ENCODE peak calls at places on chromosome 7, in ten cellular contexts. One of them, this sample, is unnamed.

GRCh38 chr7:129807863-129808262 is 144.9 kb downstream of the UBE2H start:
- DNase-seq in cardiac fibroblast: no peak
- DNase-seq in DND-41: no peak
- DNase-seq in AG04450: no peak
- DNase-seq in breast epithelium: no peak
- DNase-seq in skeletal muscle cell: no peak
- DNase-seq in neural progenitor cell: no peak
- DNase-seq in brain microvascular endothelial cell: no peak
- DNase-seq in fibroblast of pulmonary artery: no peak
- DNase-seq in fibroblast of the aortic adventitia: no peak
- DNase-seq in this sample: no peak

GRCh38 chr7:84102213-84102612 is 92.4 kb downstream of the SEMA3A start:
- DNase-seq in neural progenitor cell: no peak
- DNase-seq in fibroblast of pulmonary artery: peak
- DNase-seq in DND-41: no peak
- DNase-seq in fibroblast of the aortic adventitia: peak
- DNase-seq in AG04450: no peak
- DNase-seq in breast epithelium: no peak
- DNase-seq in skeletal muscle cell: no peak
- DNase-seq in brain microvascular endothelial cell: no peak
- DNase-seq in cardiac fibroblast: peak
- DNase-seq in this sample: no peak

GRCh38 chr7:128200376-128200775 is 40.7 kb upstream of the LEP start:
- DNase-seq in breast epithelium: no peak
- DNase-seq in DND-41: no peak
- DNase-seq in brain microvascular endothelial cell: no peak
- DNase-seq in fibroblast of pulmonary artery: no peak
- DNase-seq in skeletal muscle cell: no peak
- DNase-seq in fibroblast of the aortic adventitia: no peak
- DNase-seq in AG04450: no peak
- DNase-seq in cardiac fibroblast: no peak
- DNase-seq in neural progenitor cell: no peak
- DNase-seq in this sample: no peak

GRCh38 chr7:93202594-93203273 is 23.5 kb downstream of the HEPACAM2 start:
- DNase-seq in breast epithelium: no peak
- DNase-seq in fibroblast of the aortic adventitia: no peak
- DNase-seq in DND-41: no peak
- DNase-seq in neural progenitor cell: no peak
- DNase-seq in fibroblast of pulmonary artery: no peak
- DNase-seq in brain microvascular endothelial cell: no peak
- DNase-seq in AG04450: no peak
- DNase-seq in cardiac fibroblast: no peak
- DNase-seq in skeletal muscle cell: no peak
- DNase-seq in this sample: no peak

GRCh38 chr7:5523052-5523711 is 99.5 kb upstream of the TNRC18 start:
- DNase-seq in neural progenitor cell: peak
- DNase-seq in cardiac fibroblast: peak
- DNase-seq in fibroblast of the aortic adventitia: peak
- DNase-seq in breast epithelium: no peak
- DNase-seq in fibroblast of pulmonary artery: peak
- DNase-seq in skeletal muscle cell: no peak
- DNase-seq in brain microvascular endothelial cell: no peak
- DNase-seq in AG04450: no peak
- DNase-seq in DND-41: peak
- DNase-seq in this sample: no peak

GRCh38 chr7:46356365-46356764 is 435.3 kb upstream of the IGFBP3 start:
- DNase-seq in DND-41: no peak
- DNase-seq in breast epithelium: no peak
- DNase-seq in neural progenitor cell: no peak
- DNase-seq in fibroblast of the aortic adventitia: no peak
- DNase-seq in skeletal muscle cell: peak
- DNase-seq in cardiac fibroblast: no peak
- DNase-seq in AG04450: no peak
- DNase-seq in brain microvascular endothelial cell: no peak
- DNase-seq in fibroblast of pulmonary artery: no peak
- DNase-seq in this sample: no peak

GRCh38 chr7:2230226-2230625 is 2.5 kb downstream of the MAD1L1 start:
- DNase-seq in breast epithelium: no peak
- DNase-seq in skeletal muscle cell: no peak
- DNase-seq in neural progenitor cell: no peak
- DNase-seq in DND-41: no peak
- DNase-seq in fibroblast of the aortic adventitia: no peak
- DNase-seq in brain microvascular endothelial cell: no peak
- DNase-seq in AG04450: no peak
- DNase-seq in cardiac fibroblast: no peak
- DNase-seq in fibroblast of pulmonary artery: no peak
- DNase-seq in this sample: no peak

GRCh38 chr7:1357601-1358271 is 101.5 kb downstream of the MICALL2 start:
- DNase-seq in neural progenitor cell: no peak
- DNase-seq in breast epithelium: no peak
- DNase-seq in fibroblast of pulmonary artery: peak
- DNase-seq in DND-41: peak
- DNase-seq in skeletal muscle cell: no peak
- DNase-seq in fibroblast of the aortic adventitia: no peak
- DNase-seq in brain microvascular endothelial cell: no peak
- DNase-seq in AG04450: no peak
- DNase-seq in cardiac fibroblast: no peak
- DNase-seq in this sample: no peak

DNA sequence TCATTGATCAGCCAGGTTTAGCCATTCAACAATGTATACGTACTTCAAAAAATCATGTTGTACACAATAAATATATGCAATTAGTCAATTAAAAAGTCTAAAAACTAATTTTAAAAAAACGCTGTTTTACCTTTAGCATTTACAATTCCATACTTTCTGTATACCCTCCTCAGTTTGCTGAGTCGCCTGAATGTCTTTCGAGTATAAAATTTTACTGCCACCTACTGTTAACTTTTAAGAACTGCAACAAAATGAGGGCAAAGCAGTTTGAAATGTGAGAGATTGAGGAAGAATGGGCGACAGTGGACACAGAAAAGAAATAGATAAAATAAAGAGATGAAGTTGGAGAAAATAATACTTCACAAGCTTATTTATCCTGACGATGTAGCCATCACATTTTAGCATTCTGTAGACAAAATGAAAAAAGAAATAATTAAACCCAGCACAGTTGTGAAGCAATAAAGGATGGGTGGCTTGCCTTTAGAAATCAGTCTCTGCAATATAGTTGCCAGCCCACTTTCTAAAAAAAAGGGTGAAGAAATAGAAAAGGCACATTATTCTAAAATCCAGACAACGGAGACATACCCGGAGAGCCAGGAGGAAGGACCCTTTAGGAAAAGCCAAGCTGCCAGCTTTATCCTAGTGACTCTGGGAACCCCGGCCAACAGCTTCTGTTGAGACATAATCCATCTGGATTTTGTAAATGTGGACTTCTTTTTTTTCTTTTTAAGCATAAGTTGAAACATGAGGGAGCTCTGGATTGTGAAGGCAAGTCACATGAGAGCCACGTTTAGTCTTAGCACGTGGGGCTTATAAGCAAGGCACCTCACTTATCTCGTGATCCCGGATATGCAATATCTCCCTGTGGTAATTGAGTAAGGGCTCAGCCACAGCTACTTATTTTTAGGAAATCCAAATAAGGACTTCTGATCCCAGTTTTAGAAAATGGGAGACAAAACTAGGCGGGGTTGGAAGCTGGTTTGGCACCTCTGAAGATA is 110.9 kb upstream of the PTN start:
- DNase-seq in breast epithelium: peak
- DNase-seq in neural progenitor cell: peak
- DNase-seq in cardiac fibroblast: peak
- DNase-seq in DND-41: no peak
- DNase-seq in AG04450: peak
- DNase-seq in brain microvascular endothelial cell: peak
- DNase-seq in fibroblast of pulmonary artery: peak
- DNase-seq in fibroblast of the aortic adventitia: peak
- DNase-seq in skeletal muscle cell: no peak
- DNase-seq in this sample: no peak
- H3K4me3 ChIP-seq in breast epithelium: no peak
- H3K4me3 ChIP-seq in neural progenitor cell: no peak
- H3K4me3 ChIP-seq in cardiac fibroblast: no peak
- H3K4me3 ChIP-seq in DND-41: no peak
- H3K4me3 ChIP-seq in AG04450: peak
- H3K4me3 ChIP-seq in brain microvascular endothelial cell: no peak
- H3K4me3 ChIP-seq in fibroblast of pulmonary artery: peak
- H3K4me3 ChIP-seq in fibroblast of the aortic adventitia: peak
- H3K4me3 ChIP-seq in skeletal muscle cell: no peak
- H3K4me3 ChIP-seq in this sample: no peak

GRCh38 chr7:76074972-76075370 is 27.1 kb downstream of the MDH2 start:
- DNase-seq in neural progenitor cell: no peak
- DNase-seq in breast epithelium: no peak
- DNase-seq in AG04450: no peak
- DNase-seq in fibroblast of the aortic adventitia: peak
- DNase-seq in cardiac fibroblast: peak
- DNase-seq in DND-41: no peak
- DNase-seq in brain microvascular endothelial cell: no peak
- DNase-seq in skeletal muscle cell: no peak
- DNase-seq in fibroblast of pulmonary artery: peak
- DNase-seq in this sample: no peak

GRCh38 chr7:76071316-76072242 is 23.7 kb downstream of the MDH2 start:
- DNase-seq in skeletal muscle cell: no peak
- DNase-seq in DND-41: no peak
- DNase-seq in neural progenitor cell: peak
- DNase-seq in fibroblast of pulmonary artery: peak
- DNase-seq in cardiac fibroblast: no peak
- DNase-seq in breast epithelium: no peak
- DNase-seq in brain microvascular endothelial cell: no peak
- DNase-seq in AG04450: no peak
- DNase-seq in fibroblast of the aortic adventitia: peak
- DNase-seq in this sample: no peak

GRCh38 chr7:76073335-76073990 is 25.6 kb downstream of the MDH2 start:
- DNase-seq in AG04450: no peak
- DNase-seq in brain microvascular endothelial cell: no peak
- DNase-seq in neural progenitor cell: peak
- DNase-seq in cardiac fibroblast: no peak
- DNase-seq in DND-41: no peak
- DNase-seq in breast epithelium: no peak
- DNase-seq in skeletal muscle cell: no peak
- DNase-seq in fibroblast of pulmonary artery: no peak
- DNase-seq in fibroblast of the aortic adventitia: no peak
- DNase-seq in this sample: no peak

GRCh38 chr7:76074306-76074971 is 26.5 kb downstream of the MDH2 start:
- DNase-seq in breast epithelium: no peak
- DNase-seq in fibroblast of the aortic adventitia: no peak
- DNase-seq in skeletal muscle cell: no peak
- DNase-seq in fibroblast of pulmonary artery: no peak
- DNase-seq in cardiac fibroblast: no peak
- DNase-seq in brain microvascular endothelial cell: no peak
- DNase-seq in neural progenitor cell: no peak
- DNase-seq in AG04450: no peak
- DNase-seq in DND-41: no peak
- DNase-seq in this sample: no peak

DNA sequence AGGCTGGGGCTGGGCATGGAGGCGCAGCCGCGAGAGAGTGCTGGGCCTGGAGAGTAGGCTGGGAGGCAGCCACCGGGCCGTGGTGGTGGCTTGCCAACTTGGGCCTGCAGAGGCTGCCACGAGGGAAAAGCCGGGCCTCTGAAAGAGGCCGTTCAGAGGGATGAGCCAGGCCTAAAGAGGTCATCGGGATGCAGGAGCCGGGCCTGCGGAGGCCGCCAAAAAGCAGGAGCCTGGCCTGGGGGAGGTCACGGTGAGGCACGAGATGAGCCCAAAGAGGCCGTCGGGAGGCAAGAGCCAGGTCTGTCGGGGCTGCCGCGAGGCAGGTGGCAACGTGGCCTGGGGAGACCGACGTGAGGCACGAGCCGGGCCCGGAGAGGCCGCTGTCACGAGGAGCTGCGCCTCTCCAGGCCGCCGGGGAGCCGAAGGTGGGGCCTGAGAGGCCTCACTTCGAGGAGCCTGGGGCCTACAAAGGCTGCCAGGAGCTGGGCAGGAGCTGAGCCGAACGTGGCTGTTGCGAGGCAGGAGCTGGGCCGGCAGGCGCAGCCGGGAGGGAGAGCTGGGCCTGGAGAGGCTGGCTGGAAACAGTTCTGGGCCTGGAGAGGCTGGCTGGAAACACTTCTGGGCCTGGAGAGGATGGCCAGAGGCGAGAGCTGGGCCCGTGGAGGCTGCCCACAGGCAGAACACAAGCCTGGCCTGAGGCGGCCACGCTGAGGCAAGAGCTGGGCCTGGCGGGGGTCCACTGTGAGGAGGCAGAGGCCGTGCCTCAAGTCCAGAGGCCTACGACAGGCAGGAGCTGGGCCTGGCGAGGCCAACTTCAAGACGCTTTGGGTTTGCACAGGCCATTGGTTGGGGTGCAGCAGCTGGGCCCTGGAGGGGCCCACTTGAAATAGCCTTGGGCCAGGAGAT is 24.6 kb downstream of the MDH2 start:
- DNase-seq in cardiac fibroblast: no peak
- DNase-seq in neural progenitor cell: no peak
- DNase-seq in AG04450: no peak
- DNase-seq in skeletal muscle cell: no peak
- DNase-seq in fibroblast of the aortic adventitia: no peak
- DNase-seq in fibroblast of pulmonary artery: no peak
- DNase-seq in breast epithelium: no peak
- DNase-seq in brain microvascular endothelial cell: no peak
- DNase-seq in DND-41: no peak
- DNase-seq in this sample: no peak
- H3K4me3 ChIP-seq in cardiac fibroblast: no peak
- H3K4me3 ChIP-seq in neural progenitor cell: no peak
- H3K4me3 ChIP-seq in AG04450: no peak
- H3K4me3 ChIP-seq in skeletal muscle cell: no peak
- H3K4me3 ChIP-seq in fibroblast of the aortic adventitia: no peak
- H3K4me3 ChIP-seq in fibroblast of pulmonary artery: no peak
- H3K4me3 ChIP-seq in breast epithelium: no peak
- H3K4me3 ChIP-seq in brain microvascular endothelial cell: no peak
- H3K4me3 ChIP-seq in DND-41: no peak
- H3K4me3 ChIP-seq in this sample: no peak

GRCh38 chr7:148563583-148564274 is 26.8 kb upstream of the C7orf33 start:
- DNase-seq in breast epithelium: no peak
- DNase-seq in neural progenitor cell: no peak
- DNase-seq in fibroblast of the aortic adventitia: no peak
- DNase-seq in DND-41: no peak
- DNase-seq in brain microvascular endothelial cell: no peak
- DNase-seq in cardiac fibroblast: no peak
- DNase-seq in skeletal muscle cell: no peak
- DNase-seq in AG04450: no peak
- DNase-seq in fibroblast of pulmonary artery: no peak
- DNase-seq in this sample: no peak
- H3K4me3 ChIP-seq in breast epithelium: no peak
- H3K4me3 ChIP-seq in neural progenitor cell: no peak
- H3K4me3 ChIP-seq in fibroblast of the aortic adventitia: no peak
- H3K4me3 ChIP-seq in DND-41: no peak
- H3K4me3 ChIP-seq in brain microvascular endothelial cell: no peak
- H3K4me3 ChIP-seq in cardiac fibroblast: no peak
- H3K4me3 ChIP-seq in skeletal muscle cell: no peak
- H3K4me3 ChIP-seq in AG04450: no peak
- H3K4me3 ChIP-seq in fibroblast of pulmonary artery: no peak
- H3K4me3 ChIP-seq in this sample: no peak

GRCh38 chr7:47379629-47380324 is 202.1 kb downstream of the TNS3 start:
- DNase-seq in fibroblast of pulmonary artery: peak
- DNase-seq in brain microvascular endothelial cell: peak
- DNase-seq in breast epithelium: peak
- DNase-seq in cardiac fibroblast: peak
- DNase-seq in skeletal muscle cell: no peak
- DNase-seq in DND-41: no peak
- DNase-seq in neural progenitor cell: peak
- DNase-seq in AG04450: peak
- DNase-seq in fibroblast of the aortic adventitia: peak
- DNase-seq in this sample: no peak

GRCh38 chr7:47382200-47382599 is 199.7 kb downstream of the TNS3 start:
- DNase-seq in fibroblast of pulmonary artery: no peak
- DNase-seq in AG04450: no peak
- DNase-seq in cardiac fibroblast: no peak
- DNase-seq in brain microvascular endothelial cell: no peak
- DNase-seq in breast epithelium: no peak
- DNase-seq in fibroblast of the aortic adventitia: no peak
- DNase-seq in skeletal muscle cell: no peak
- DNase-seq in DND-41: no peak
- DNase-seq in neural progenitor cell: no peak
- DNase-seq in this sample: no peak

GRCh38 chr7:47381132-47381495 is 200.8 kb downstream of the TNS3 start:
- DNase-seq in brain microvascular endothelial cell: no peak
- DNase-seq in DND-41: no peak
- DNase-seq in skeletal muscle cell: no peak
- DNase-seq in neural progenitor cell: peak
- DNase-seq in breast epithelium: no peak
- DNase-seq in AG04450: no peak
- DNase-seq in fibroblast of pulmonary artery: no peak
- DNase-seq in cardiac fibroblast: no peak
- DNase-seq in fibroblast of the aortic adventitia: no peak
- DNase-seq in this sample: no peak

GRCh38 chr7:47378728-47379395 is 203.0 kb downstream of the TNS3 start:
- DNase-seq in breast epithelium: no peak
- DNase-seq in skeletal muscle cell: no peak
- DNase-seq in cardiac fibroblast: no peak
- DNase-seq in brain microvascular endothelial cell: no peak
- DNase-seq in DND-41: no peak
- DNase-seq in neural progenitor cell: no peak
- DNase-seq in fibroblast of the aortic adventitia: no peak
- DNase-seq in AG04450: no peak
- DNase-seq in fibroblast of pulmonary artery: no peak
- DNase-seq in this sample: no peak

GRCh38 chr7:47380325-47381131 is 201.4 kb downstream of the TNS3 start:
- DNase-seq in cardiac fibroblast: peak
- DNase-seq in neural progenitor cell: peak
- DNase-seq in fibroblast of the aortic adventitia: peak
- DNase-seq in fibroblast of pulmonary artery: peak
- DNase-seq in DND-41: no peak
- DNase-seq in AG04450: peak
- DNase-seq in breast epithelium: no peak
- DNase-seq in brain microvascular endothelial cell: peak
- DNase-seq in skeletal muscle cell: no peak
- DNase-seq in this sample: no peak
- H3K4me3 ChIP-seq in cardiac fibroblast: no peak
- H3K4me3 ChIP-seq in neural progenitor cell: no peak
- H3K4me3 ChIP-seq in fibroblast of the aortic adventitia: no peak
- H3K4me3 ChIP-seq in fibroblast of pulmonary artery: no peak
- H3K4me3 ChIP-seq in DND-41: no peak
- H3K4me3 ChIP-seq in AG04450: no peak
- H3K4me3 ChIP-seq in breast epithelium: peak
- H3K4me3 ChIP-seq in brain microvascular endothelial cell: no peak
- H3K4me3 ChIP-seq in skeletal muscle cell: no peak
- H3K4me3 ChIP-seq in this sample: no peak

This sample was measured in CD8-positive, alpha-beta T cell.